ENCODE peak calls at places on chromosomes 3 and 15, in four cellular contexts. Q, M, V and Y are unnamed samples.

GRCh38 chr3:51538115-51538458 is 432 bp upstream of the RAD54L2 start:
- DNase-seq in Q (no peak), M (no peak), V (no peak), Y (no peak)

GRCh38 chr15:43312378-43312777 is 18.0 kb downstream of the LCMT2 start:
- DNase-seq in Q (no peak), M (no peak), V (no peak), Y (no peak)

GRCh38 chr3:11624161-11624560 is 19.6 kb downstream of the VGLL4 start:
- DNase-seq in Q (peak), M (no peak), V (no peak), Y (no peak)

GRCh38 chr15:41043276-41043675 is 72.8 kb downstream of the INO80 start:
- DNase-seq in Q (peak), M (no peak), V (no peak), Y (no peak)

GRCh38 chr15:82298032-82298431 is 35.4 kb downstream of the SAXO2 start:
- DNase-seq in Q (no peak), M (no peak), V (no peak), Y (no peak)

GRCh38 chr3:129226374-129226773 is 23.0 kb upstream of the COPG1 start:
- DNase-seq in Q (peak), M (peak), V (peak), Y (peak)

GRCh38 chr3:61960976-61961375 is 399.6 kb downstream of the PTPRG start:
- DNase-seq in Q (no peak), M (no peak), V (no peak), Y (no peak)

GRCh38 chr3:43883729-43884396 is 193.1 kb downstream of the ABHD5 start:
- DNase-seq in Q (no peak), M (no peak), V (no peak), Y (no peak)

GRCh38 chr3:159679900-159680299 is 308.7 kb upstream of the IL12A start:
- DNase-seq in Q (no peak), M (no peak), V (no peak), Y (no peak)
- TF ChIP-seq CTCF in Q (no peak), M (no peak), V (no peak), Y (no peak)

GRCh38 chr3:116408473-116408872 is 36.8 kb downstream of the LSAMP start:
- DNase-seq in Q (no peak), M (no peak), V (no peak), Y (no peak)

GRCh38 chr3:116417151-116417550 is 28.1 kb downstream of the LSAMP start:
- DNase-seq in Q (no peak), M (no peak), V (no peak), Y (no peak)

DNA sequence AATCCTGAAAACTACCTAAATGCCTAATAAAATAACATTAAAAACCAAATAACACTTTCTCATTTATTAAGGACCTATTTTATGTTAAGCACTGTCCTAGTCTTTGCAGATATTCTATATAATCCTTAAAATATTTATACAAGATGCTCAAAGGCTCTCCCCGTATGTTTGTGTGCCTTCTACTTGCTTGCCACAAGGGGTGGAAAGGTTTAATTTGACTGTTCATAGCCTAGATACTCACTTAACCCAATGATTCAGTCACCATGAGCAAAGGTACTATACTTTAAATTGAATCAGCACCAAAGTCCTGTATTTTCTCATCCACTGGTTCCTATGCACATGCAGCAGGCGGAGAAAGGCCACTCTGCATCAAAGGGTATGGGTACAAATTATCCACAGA is 32.0 kb downstream of the LSAMP start:
- DNase-seq in Q (no peak), M (no peak), V (no peak), Y (no peak)
- TF ChIP-seq CTCF in Q (peak), M (no peak), V (no peak), Y (no peak)

GRCh38 chr3:125684199-125684598 is 88.9 kb upstream of the OSBPL11 start:
- DNase-seq in Q (peak), M (no peak), V (no peak), Y (no peak)
- TF ChIP-seq CTCF in Q (peak), M (no peak), V (peak), Y (no peak)

GRCh38 chr3:114108137-114108536 is 51.6 kb downstream of the QTRT2 start:
- DNase-seq in Q (no peak), M (no peak), V (no peak), Y (no peak)

GRCh38 chr3:114104414-114104813 is 47.9 kb downstream of the QTRT2 start:
- DNase-seq in Q (no peak), M (no peak), V (no peak), Y (no peak)

GRCh38 chr3:114103858-114104257 is 47.3 kb downstream of the QTRT2 start:
- DNase-seq in Q (no peak), M (no peak), V (no peak), Y (no peak)

DNA sequence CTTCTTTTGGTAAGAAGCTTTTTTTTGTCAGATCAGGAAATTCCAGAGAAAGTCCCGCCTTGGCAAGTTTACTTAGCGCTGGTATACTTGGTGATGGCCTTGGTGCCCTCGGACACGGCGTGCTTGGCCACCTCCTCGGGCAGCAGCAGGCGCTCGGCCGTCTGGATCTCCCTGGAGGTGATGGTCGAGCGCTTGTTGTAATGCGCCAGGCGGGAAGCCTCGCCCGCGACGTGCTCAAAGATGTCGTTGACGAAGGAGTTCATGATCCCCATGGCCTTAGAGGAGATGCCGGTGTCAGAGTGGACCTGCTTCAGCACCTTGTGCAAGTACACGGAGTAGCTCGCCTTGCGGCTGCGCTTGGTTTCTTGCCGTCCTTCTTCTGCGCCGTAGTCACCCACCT is 46.6 kb downstream of the QTRT2 start:
- DNase-seq in Q (no peak), M (no peak), V (no peak), Y (no peak)
- TF ChIP-seq CTCF in Q (no peak), M (no peak), V (no peak), Y (no peak)

GRCh38 chr3:194287977-194288706 is 63.0 kb downstream of the CPN2 start:
- DNase-seq in Q (no peak), M (no peak), V (no peak), Y (no peak)
- TF ChIP-seq CTCF in Q (peak), M (no peak), V (no peak), Y (no peak)

DNA sequence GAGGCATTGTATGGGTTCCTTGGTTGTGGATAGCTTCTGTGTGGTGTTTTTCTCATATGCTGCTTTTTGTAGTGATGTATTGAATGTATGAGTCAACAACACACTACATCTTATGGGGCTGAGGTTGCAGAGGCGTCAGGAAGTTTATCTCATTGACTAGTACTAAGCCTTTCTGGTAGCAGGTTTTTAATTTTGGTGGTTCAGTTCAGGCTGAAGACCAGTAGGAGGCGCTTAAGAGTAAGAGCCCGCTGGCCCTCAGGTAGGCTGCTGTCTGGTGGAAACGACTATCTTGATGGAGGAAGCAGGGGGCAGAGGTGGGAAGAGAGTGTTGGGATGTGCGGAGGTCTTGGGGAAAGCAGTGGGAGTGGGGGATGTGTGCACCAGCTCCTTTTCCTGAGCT is 62.4 kb downstream of the RTP4 start:
- DNase-seq in Q (no peak), M (no peak), V (no peak), Y (no peak)
- TF ChIP-seq CTCF in Q (no peak), M (no peak), V (no peak), Y (no peak)

DNA sequence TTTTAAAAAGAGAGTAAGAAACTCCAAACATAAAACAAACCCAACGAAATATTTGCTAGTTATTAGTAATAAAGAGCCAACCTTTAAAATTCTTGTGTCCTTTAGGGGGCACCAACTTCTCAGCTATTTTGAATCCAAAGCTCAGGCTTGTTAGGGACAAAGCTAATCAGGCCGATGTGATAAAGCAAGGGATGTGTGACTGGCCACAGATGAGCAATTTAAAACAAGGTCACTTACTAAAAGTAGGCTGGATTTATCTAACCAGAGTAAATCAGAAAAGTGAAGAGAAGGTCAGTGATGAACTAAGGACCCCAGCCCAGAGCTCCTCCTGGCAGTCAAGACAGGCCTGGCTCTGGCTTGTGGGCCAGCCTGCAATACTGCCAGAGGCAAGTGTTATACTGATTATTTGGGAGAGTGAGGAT is 108.5 kb downstream of the CYP19A1 start:
- DNase-seq in Q (peak), M (no peak), V (no peak), Y (no peak)
- TF ChIP-seq CTCF in Q (peak), M (peak), V (peak), Y (no peak)

GRCh38 chr15:91919014-91919534 is 65.6 kb downstream of the SLCO3A1 start:
- DNase-seq in Q (no peak), M (no peak), V (no peak), Y (no peak)
- TF ChIP-seq CTCF in Q (no peak), M (no peak), V (no peak), Y (no peak)

DNA sequence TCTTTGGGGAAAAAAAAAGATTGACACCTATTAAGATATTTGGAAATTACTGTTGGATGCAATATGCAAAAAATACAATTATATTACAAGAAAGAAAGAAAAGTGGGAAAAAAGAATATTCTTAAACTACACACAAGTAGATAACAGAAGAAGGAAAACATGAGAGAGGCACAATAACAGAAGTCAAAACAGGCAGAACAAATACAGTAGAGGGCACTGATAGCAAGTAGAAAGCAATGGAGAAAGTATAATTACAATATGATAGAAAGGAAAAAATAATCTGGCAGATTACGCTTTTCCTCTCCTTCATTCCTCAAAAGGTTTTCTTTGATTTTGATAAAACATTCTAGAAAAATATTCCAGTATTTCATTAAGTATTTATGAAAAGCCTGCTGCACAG is 72.1 kb downstream of the ADAM10 start:
- DNase-seq in Q (no peak), M (no peak), V (no peak), Y (no peak)
- TF ChIP-seq CTCF in Q (peak), M (no peak), V (peak), Y (no peak)

DNA sequence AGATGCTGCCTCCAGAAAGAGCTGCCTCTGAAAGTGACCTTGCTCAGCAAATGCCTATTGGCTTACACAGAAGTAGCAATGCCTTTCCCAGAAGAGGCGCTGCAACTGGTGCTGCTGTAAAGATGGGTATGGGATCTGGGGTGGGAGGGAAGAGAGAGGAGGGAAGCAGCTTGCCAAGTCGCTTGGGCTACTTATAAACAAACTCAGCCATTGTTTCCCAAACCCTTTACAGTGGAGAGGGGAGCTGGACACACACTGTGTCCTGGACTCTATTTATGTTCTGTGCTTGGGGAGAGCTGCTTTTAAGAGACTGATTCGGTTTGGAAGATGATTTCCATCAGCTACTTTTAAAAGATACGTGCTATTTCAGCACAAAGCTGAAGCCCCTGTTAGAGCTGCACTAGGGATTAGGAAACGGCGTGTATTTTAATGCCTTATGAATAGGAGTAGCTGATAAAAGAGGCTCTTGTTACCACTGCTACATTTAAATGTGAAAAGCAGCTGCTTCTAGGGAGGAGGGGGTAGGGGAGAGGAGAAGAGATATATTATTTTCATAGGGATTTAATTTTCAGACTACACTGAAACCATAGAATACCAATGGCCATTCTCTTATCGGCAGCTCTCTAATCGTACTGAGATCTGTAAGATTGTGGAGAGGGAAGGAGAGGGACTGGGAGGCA is 440.6 kb downstream of the MCTP2 start:
- DNase-seq in Q (no peak), M (no peak), V (no peak), Y (no peak)
- TF ChIP-seq CTCF in Q (no peak), M (no peak), V (no peak), Y (no peak)